ENCODE peak calls at places on chromosome 17, in eight cellular contexts. P, Z, E, S, M, W, V and Y are unnamed samples.

GRCh38 chr17:37607637-37608368 is 1.4 kb downstream of the SYNRG start:
- DNase-seq in M (no peak), S (no peak), V (no peak), W (no peak), P (no peak), Z (no peak), E (no peak), Y (peak)

GRCh38 chr17:82920715-82921114 is 80.9 kb upstream of the ZNF750 start:
- DNase-seq in Z (no peak), M (no peak), P (no peak), S (no peak), W (no peak), E (no peak), V (no peak), Y (no peak)

GRCh38 chr17:82107341-82107860 is 9.4 kb upstream of the FASN start:
- DNase-seq in E (no peak), W (no peak), M (no peak), P (peak), V (no peak), S (no peak), Z (no peak), Y (no peak)

GRCh38 chr17:42405963-42406495 is 17.0 kb downstream of the CAVIN1 start:
- DNase-seq in S (no peak), W (peak), P (peak), E (peak), Z (peak), V (peak), M (peak), Y (peak)

GRCh38 chr17:66056148-66056547 is 135.8 kb downstream of the CEP112 start:
- DNase-seq in V (no peak), M (no peak), W (no peak), P (no peak), Z (no peak), S (no peak), E (no peak), Y (no peak)

GRCh38 chr17:73357318-73357717 is 45.5 kb upstream of the CDC42EP4 start:
- DNase-seq in E (no peak), V (no peak), Z (no peak), W (no peak), P (peak), S (no peak), M (no peak), Y (no peak)

GRCh38 chr17:17063546-17064122 is 21.4 kb downstream of the MPRIP start:
- DNase-seq in M (peak), V (no peak), W (no peak), S (no peak), Z (no peak), E (no peak), P (peak), Y (no peak)

GRCh38 chr17:83054518-83055125 is 24.8 kb upstream of the METRNL start:
- DNase-seq in S (no peak), W (no peak), V (no peak), M (peak), P (no peak), Z (no peak), E (no peak), Y (no peak)

GRCh38 chr17:12388206-12388605 is 277.5 kb upstream of the MYOCD start:
- DNase-seq in S (peak), E (no peak), M (no peak), V (no peak), Z (peak), W (no peak), P (no peak), Y (no peak)

GRCh38 chr17:77592503-77592902 is 366.0 kb upstream of the TNRC6C start:
- DNase-seq in Z (no peak), S (no peak), V (no peak), M (no peak), P (no peak), E (no peak), W (no peak), Y (no peak)

GRCh38 chr17:58317421-58318064 is 11.1 kb downstream of the TSPOAP1 start:
- DNase-seq in V (peak), S (peak), Z (peak), E (peak), M (no peak), W (peak), P (no peak), Y (peak)

GRCh38 chr17:4389079-4389478 is 22.6 kb upstream of the UBE2G1 start:
- DNase-seq in W (no peak), M (no peak), P (no peak), Z (no peak), S (no peak), V (no peak), E (no peak), Y (no peak)

GRCh38 chr17:20266806-20267458 is 200.4 kb downstream of the LGALS9B start:
- DNase-seq in S (no peak), Z (peak), M (no peak), E (peak), W (no peak), V (no peak), P (no peak), Y (no peak)